ENCODE peak calls at places on chromosomes 13 and 19, in six cellular contexts. A is fibroblast of lung, C is prostate gland, N is tibial nerve, Q is vagina, S is AG04450. H is an unnamed sample.

GRCh38 chr19:14339741-14340140 is 41.5 kb upstream of the ADGRE5 start:
- DNase-seq in A (no peak), C (no peak), N (no peak), Q (no peak), S (no peak), H (no peak)

GRCh38 chr13:105035092-105035491 is 1500.4 kb downstream of the EFNB2 start:
- DNase-seq in A (no peak), C (no peak), N (no peak), Q (no peak), S (no peak), H (no peak)

GRCh38 chr19:40231544-40232424 is 5.3 kb upstream of the CCNP start:
- DNase-seq in A (no peak), C (no peak), N (no peak), Q (no peak), S (no peak), H (no peak)

GRCh38 chr13:32617112-32617511 is 30.9 kb downstream of the PDS5B start:
- DNase-seq in A (no peak), C (no peak), N (no peak), Q (no peak), S (no peak), H (no peak)

GRCh38 chr19:35254341-35255297 is 5.8 kb downstream of the LSR start:
- DNase-seq in A (no peak), C (no peak), N (no peak), Q (peak; percentile 60), S (no peak), H (no peak)

GRCh38 chr13:112991611-112992010 is 22.6 kb downstream of the MCF2L start:
- DNase-seq in A (no peak), C (no peak), N (no peak), Q (no peak), S (no peak), H (no peak)

GRCh38 chr13:98839826-98840769 is 87.6 kb upstream of the SLC15A1 start:
- DNase-seq in A (peak; percentile 70), C (peak; percentile 43), N (peak; percentile 33), Q (no peak), S (no peak), H (peak; percentile 30)

GRCh38 chr19:35164418-35164817 is 9.9 kb downstream of the FXYD5 start:
- DNase-seq in A (peak; percentile 21), C (no peak), N (no peak), Q (no peak), S (no peak), H (no peak)

GRCh38 chr13:110245421-110245899 is 61.5 kb downstream of the COL4A1 start:
- DNase-seq in A (peak; percentile 72), C (no peak), N (no peak), Q (peak; percentile 77), S (peak; percentile 34), H (no peak)

GRCh38 chr19:36916991-36917390 is 859 bp downstream of the ZNF568 start:
- DNase-seq in A (peak; percentile 57), C (no peak), N (no peak), Q (no peak), S (no peak), H (no peak)
- H3K27ac ChIP-seq in A (peak overlapping the region; percentile 97), C (peak overlapping the region; percentile 95), N (peak overlapping the region; percentile 98), Q (peak overlapping the region; percentile 90), S (peak overlapping the region; percentile 0), H (no peak overlapping the region)

GRCh38 chr19:16339361-16339725 is 14.7 kb downstream of the KLF2 start:
- DNase-seq in A (no peak), C (no peak), N (no peak), Q (no peak), S (no peak), H (no peak)

GRCh38 chr19:16340092-16340491 is 15.5 kb downstream of the KLF2 start:
- DNase-seq in A (peak; percentile 77), C (no peak), N (no peak), Q (no peak), S (no peak), H (no peak)

GRCh38 chr19:16340654-16341053 is 16.0 kb downstream of the KLF2 start:
- DNase-seq in A (no peak), C (no peak), N (no peak), Q (no peak), S (no peak), H (no peak)

GRCh38 chr19:16337809-16338469 is 13.3 kb downstream of the KLF2 start:
- DNase-seq in A (peak; percentile 32), C (no peak), N (no peak), Q (no peak), S (no peak), H (no peak)

DNA sequence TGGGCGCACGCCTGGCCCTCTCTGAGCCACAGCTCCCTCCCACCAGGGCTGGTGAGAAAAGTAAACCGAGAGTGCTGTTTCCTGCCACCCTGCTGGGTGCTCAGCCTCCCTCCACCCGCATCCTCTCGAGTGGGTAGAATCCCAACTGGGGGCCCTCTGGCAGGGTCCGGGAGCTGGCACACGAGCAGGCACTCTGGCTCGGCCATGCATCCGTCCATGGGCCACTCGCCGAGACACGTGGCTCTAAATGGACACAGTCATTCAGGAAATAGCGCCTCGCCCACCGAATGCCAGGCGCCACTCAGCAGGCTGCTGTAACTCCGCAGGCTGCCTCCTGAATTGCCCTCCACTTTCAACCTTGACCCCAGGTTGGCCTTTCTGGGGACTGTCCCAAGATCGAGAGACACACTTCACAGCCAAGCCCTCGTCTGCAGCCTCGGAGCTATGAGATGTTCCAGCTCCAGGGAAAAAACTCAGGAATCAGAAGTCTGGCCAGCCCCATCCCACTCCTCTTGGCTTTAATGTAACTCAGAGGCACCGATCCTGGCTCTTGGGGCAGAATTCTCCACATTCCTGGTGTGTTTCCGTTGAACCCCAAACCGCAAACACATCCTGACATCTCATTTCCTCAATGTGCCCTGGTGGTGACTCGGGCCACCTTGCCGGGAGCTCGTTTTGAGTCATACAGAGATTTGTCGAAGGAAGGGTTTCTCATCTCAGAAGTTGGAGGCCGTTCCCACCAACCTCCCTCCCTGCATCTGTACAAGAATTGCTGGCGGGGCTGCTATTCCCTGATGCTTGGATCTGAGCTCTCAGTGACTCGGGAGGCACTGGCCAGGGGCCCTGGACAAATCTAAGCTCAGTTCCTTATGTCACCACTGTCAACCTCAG is 14.1 kb downstream of the KLF2 start:
- DNase-seq in A (peak; percentile 98), C (no peak), N (no peak), Q (no peak), S (peak; percentile 69), H (peak; percentile 33)
- TF ChIP-seq CTCF in A (peak; percentile 16), C (no peak), N (peak; percentile 37), Q (no peak), S (peak; percentile 21), H (peak; percentile 17)

GRCh38 chr19:41917676-41918075 is 10.6 kb downstream of the ERFL start:
- DNase-seq in A (no peak), C (no peak), N (no peak), Q (no peak), S (no peak), H (no peak)
- H3K27me3 ChIP-seq in A (peaks cover 54% of the 10 kb centered on the region), C (peaks cover 23% of the 10 kb centered on the region), N (no peaks in the 10 kb centered on the region), Q (peaks cover 12% of the 10 kb centered on the region), S (peaks cover 78% of the 10 kb centered on the region), H (peaks cover 44% of the 10 kb centered on the region)

DNA sequence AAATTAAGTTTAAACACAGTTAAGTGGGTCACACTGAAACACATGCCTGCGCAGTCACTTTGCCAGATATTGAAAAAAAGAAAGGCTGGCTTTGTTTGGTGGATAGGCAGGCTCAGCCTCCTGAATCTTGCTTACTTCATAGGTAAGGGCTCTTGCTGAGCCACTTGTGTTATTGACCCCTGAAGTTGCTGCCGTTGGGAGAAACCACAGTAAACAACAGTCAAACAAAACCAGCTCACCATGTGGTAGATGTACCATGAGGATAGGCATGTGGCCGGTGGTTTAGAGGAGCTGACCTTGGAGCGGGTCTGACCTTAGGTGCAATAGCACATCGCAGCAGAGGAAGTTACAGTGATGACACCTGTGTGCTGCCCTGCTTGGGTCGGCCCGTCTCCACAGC is 52.2 kb downstream of the SPATA13 start:
- DNase-seq in A (no peak), C (no peak), N (no peak), Q (no peak), S (no peak), H (no peak)
- H3K27ac ChIP-seq in A (no peak overlapping the region), C (no peak overlapping the region), N (peak overlapping the region; percentile 10), Q (no peak overlapping the region), S (no peak overlapping the region), H (no peak overlapping the region)

H was measured in CD4-positive, alpha-beta T cell.